ENCODE peak calls at places on chromosomes 5 and 9, in seven cellular contexts. One of them, this sample, is unnamed. For H3K4me1, the result is how much of the 10 kb centered on the place peaks cover.

GRCh38 chr9:108478871-108479332 is 376.9 kb downstream of the ACTL7B start:
- DNase-seq in heart right ventricle: no peak
- DNase-seq in K562: no peak
- DNase-seq in thyroid gland: no peak
- DNase-seq in ovary: no peak
- DNase-seq in stomach: no peak
- DNase-seq in right atrium auricular region: no peak
- DNase-seq in this sample: no peak

GRCh38 chr9:133286523-133286922 is 11.5 kb upstream of the ABO start:
- DNase-seq in heart right ventricle: no peak
- DNase-seq in stomach: no peak
- DNase-seq in ovary: no peak
- DNase-seq in K562: no peak
- DNase-seq in right atrium auricular region: no peak
- DNase-seq in thyroid gland: no peak
- DNase-seq in this sample: no peak

GRCh38 chr5:59562756-59563389 is 330.7 kb downstream of the PDE4D start:
- DNase-seq in K562: no peak
- DNase-seq in stomach: peak
- DNase-seq in ovary: no peak
- DNase-seq in heart right ventricle: no peak
- DNase-seq in right atrium auricular region: no peak
- DNase-seq in thyroid gland: no peak
- DNase-seq in this sample: no peak

GRCh38 chr5:160230686-160231527 is 1.6 kb downstream of the FABP6 start:
- DNase-seq in K562: no peak
- DNase-seq in right atrium auricular region: no peak
- DNase-seq in thyroid gland: peak
- DNase-seq in stomach: no peak
- DNase-seq in ovary: no peak
- DNase-seq in heart right ventricle: no peak
- DNase-seq in this sample: no peak

GRCh38 chr9:10729225-10729624 is 116.4 kb upstream of the PTPRD start:
- DNase-seq in heart right ventricle: no peak
- DNase-seq in thyroid gland: no peak
- DNase-seq in right atrium auricular region: no peak
- DNase-seq in stomach: no peak
- DNase-seq in ovary: no peak
- DNase-seq in K562: no peak
- DNase-seq in this sample: no peak

GRCh38 chr9:87569008-87569908 is 71.6 kb downstream of the DAPK1 start:
- DNase-seq in heart right ventricle: peak
- DNase-seq in ovary: peak
- DNase-seq in stomach: no peak
- DNase-seq in right atrium auricular region: no peak
- DNase-seq in thyroid gland: peak
- DNase-seq in K562: no peak
- DNase-seq in this sample: peak

GRCh38 chr9:38017149-38017884 is 51.7 kb downstream of the SHB start:
- DNase-seq in heart right ventricle: peak
- DNase-seq in K562: no peak
- DNase-seq in thyroid gland: peak
- DNase-seq in stomach: peak
- DNase-seq in ovary: no peak
- DNase-seq in right atrium auricular region: no peak
- DNase-seq in this sample: no peak

GRCh38 chr5:96816430-96816939 is 8.7 kb upstream of the ERAP1 start:
- DNase-seq in ovary: no peak
- DNase-seq in K562: no peak
- DNase-seq in right atrium auricular region: no peak
- DNase-seq in heart right ventricle: no peak
- DNase-seq in stomach: no peak
- DNase-seq in thyroid gland: no peak
- DNase-seq in this sample: no peak

GRCh38 chr5:71601222-71602026 is 14.3 kb downstream of the MCCC2 start:
- DNase-seq in ovary: no peak
- DNase-seq in stomach: peak
- DNase-seq in K562: peak
- DNase-seq in right atrium auricular region: peak
- DNase-seq in thyroid gland: peak
- DNase-seq in heart right ventricle: peak
- DNase-seq in this sample: peak

GRCh38 chr5:38783011-38783551 is 62.7 kb upstream of the OSMR start:
- DNase-seq in heart right ventricle: peak
- DNase-seq in right atrium auricular region: no peak
- DNase-seq in thyroid gland: no peak
- DNase-seq in stomach: no peak
- DNase-seq in K562: no peak
- DNase-seq in ovary: no peak
- DNase-seq in this sample: no peak

GRCh38 chr9:116855881-116856662 is 169.0 kb downstream of the TRIM32 start:
- DNase-seq in right atrium auricular region: no peak
- DNase-seq in K562: no peak
- DNase-seq in ovary: no peak
- DNase-seq in stomach: no peak
- DNase-seq in thyroid gland: peak
- DNase-seq in heart right ventricle: no peak
- DNase-seq in this sample: no peak

GRCh38 chr9:91182831-91183230 is 178.9 kb downstream of the AUH start:
- DNase-seq in heart right ventricle: no peak
- DNase-seq in thyroid gland: no peak
- DNase-seq in ovary: no peak
- DNase-seq in K562: no peak
- DNase-seq in right atrium auricular region: peak
- DNase-seq in stomach: peak
- DNase-seq in this sample: no peak

GRCh38 chr9:91180930-91181268 is 180.8 kb downstream of the AUH start:
- DNase-seq in right atrium auricular region: no peak
- DNase-seq in ovary: no peak
- DNase-seq in K562: no peak
- DNase-seq in heart right ventricle: no peak
- DNase-seq in thyroid gland: no peak
- DNase-seq in stomach: no peak
- DNase-seq in this sample: no peak

GRCh38 chr9:91180240-91180929 is 181.3 kb downstream of the AUH start:
- DNase-seq in heart right ventricle: no peak
- DNase-seq in right atrium auricular region: peak
- DNase-seq in stomach: peak
- DNase-seq in K562: no peak
- DNase-seq in ovary: no peak
- DNase-seq in thyroid gland: no peak
- DNase-seq in this sample: no peak

GRCh38 chr9:91181541-91181940 is 180.2 kb downstream of the AUH start:
- DNase-seq in K562: no peak
- DNase-seq in thyroid gland: no peak
- DNase-seq in ovary: no peak
- DNase-seq in heart right ventricle: no peak
- DNase-seq in stomach: peak
- DNase-seq in right atrium auricular region: peak
- DNase-seq in this sample: no peak

GRCh38 chr9:91182429-91182828 is 179.3 kb downstream of the AUH start:
- DNase-seq in stomach: peak
- DNase-seq in K562: no peak
- DNase-seq in ovary: no peak
- DNase-seq in right atrium auricular region: peak
- DNase-seq in thyroid gland: no peak
- DNase-seq in heart right ventricle: no peak
- DNase-seq in this sample: no peak
- H3K4me3 ChIP-seq in stomach: no peak
- H3K4me3 ChIP-seq in K562: no peak
- H3K4me3 ChIP-seq in ovary: no peak
- H3K4me3 ChIP-seq in right atrium auricular region: no peak
- H3K4me3 ChIP-seq in thyroid gland: no peak
- H3K4me3 ChIP-seq in heart right ventricle: no peak
- H3K4me3 ChIP-seq in this sample: no peak

DNA sequence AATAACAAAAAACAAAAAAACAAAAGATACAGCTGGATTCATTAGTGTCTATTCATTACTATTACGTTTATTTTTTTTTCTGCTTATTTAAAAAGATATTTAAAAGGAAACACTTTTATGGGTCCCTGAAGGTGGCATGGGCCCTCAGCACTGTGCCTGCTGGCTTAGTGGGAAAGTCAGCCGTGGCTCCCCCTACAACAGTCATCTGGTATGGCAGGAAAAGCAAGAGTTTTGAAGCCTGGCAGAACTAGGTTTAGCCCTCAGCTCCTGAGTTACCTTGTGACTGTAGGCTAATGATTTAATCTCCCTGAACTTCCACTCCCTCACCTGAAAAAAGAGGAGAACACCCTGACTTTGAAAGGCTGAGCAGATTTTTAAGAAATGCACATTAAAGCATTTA is 135.6 kb downstream of the GOLPH3 start:
- DNase-seq in heart right ventricle: no peak
- DNase-seq in K562: no peak
- DNase-seq in thyroid gland: no peak
- DNase-seq in stomach: no peak
- DNase-seq in ovary: no peak
- DNase-seq in right atrium auricular region: no peak
- DNase-seq in this sample: no peak
- TF ChIP-seq CTCF in heart right ventricle: no peak
- TF ChIP-seq CTCF in K562: no peak
- TF ChIP-seq CTCF in thyroid gland: no peak
- TF ChIP-seq CTCF in stomach: no peak
- TF ChIP-seq CTCF in ovary: no peak
- TF ChIP-seq CTCF in right atrium auricular region: no peak
- TF ChIP-seq CTCF in this sample: no peak

GRCh38 chr5:110371011-110371724 is 355.3 kb downstream of the TMEM232 start:
- DNase-seq in ovary: no peak
- DNase-seq in heart right ventricle: no peak
- DNase-seq in stomach: no peak
- DNase-seq in K562: no peak
- DNase-seq in thyroid gland: peak
- DNase-seq in right atrium auricular region: no peak
- DNase-seq in this sample: no peak

GRCh38 chr5:110371725-110372041 is 354.8 kb downstream of the TMEM232 start:
- DNase-seq in K562: no peak
- DNase-seq in stomach: no peak
- DNase-seq in right atrium auricular region: no peak
- DNase-seq in thyroid gland: no peak
- DNase-seq in heart right ventricle: no peak
- DNase-seq in ovary: no peak
- DNase-seq in this sample: no peak

GRCh38 chr5:110377411-110378392 is 348.8 kb downstream of the TMEM232 start:
- DNase-seq in K562: no peak
- DNase-seq in stomach: no peak
- DNase-seq in ovary: no peak
- DNase-seq in thyroid gland: no peak
- DNase-seq in heart right ventricle: no peak
- DNase-seq in right atrium auricular region: no peak
- DNase-seq in this sample: no peak

GRCh38 chr5:110376281-110376916 is 350.1 kb downstream of the TMEM232 start:
- DNase-seq in K562: no peak
- DNase-seq in heart right ventricle: no peak
- DNase-seq in stomach: no peak
- DNase-seq in thyroid gland: no peak
- DNase-seq in ovary: no peak
- DNase-seq in right atrium auricular region: no peak
- DNase-seq in this sample: no peak
- H3K4me1 ChIP-seq in K562: under half
- H3K4me1 ChIP-seq in heart right ventricle: under half
- H3K4me1 ChIP-seq in stomach: under half
- H3K4me1 ChIP-seq in thyroid gland: under half
- H3K4me1 ChIP-seq in ovary: under half
- H3K4me1 ChIP-seq in right atrium auricular region: under half
- H3K4me1 ChIP-seq in this sample: under half

GRCh38 chr5:98461485-98461884 is 312.0 kb upstream of the RGMB start:
- DNase-seq in heart right ventricle: no peak
- DNase-seq in stomach: no peak
- DNase-seq in K562: no peak
- DNase-seq in right atrium auricular region: no peak
- DNase-seq in ovary: no peak
- DNase-seq in thyroid gland: no peak
- DNase-seq in this sample: no peak

GRCh38 chr5:98463676-98464075 is 309.8 kb upstream of the RGMB start:
- DNase-seq in stomach: no peak
- DNase-seq in ovary: no peak
- DNase-seq in right atrium auricular region: no peak
- DNase-seq in thyroid gland: no peak
- DNase-seq in K562: no peak
- DNase-seq in heart right ventricle: no peak
- DNase-seq in this sample: no peak

GRCh38 chr5:98463222-98463621 is 310.2 kb upstream of the RGMB start:
- DNase-seq in K562: no peak
- DNase-seq in stomach: no peak
- DNase-seq in right atrium auricular region: no peak
- DNase-seq in ovary: no peak
- DNase-seq in heart right ventricle: no peak
- DNase-seq in thyroid gland: no peak
- DNase-seq in this sample: no peak

GRCh38 chr5:98468188-98468869 is 305.1 kb upstream of the RGMB start:
- DNase-seq in K562: no peak
- DNase-seq in heart right ventricle: no peak
- DNase-seq in thyroid gland: no peak
- DNase-seq in ovary: no peak
- DNase-seq in stomach: no peak
- DNase-seq in right atrium auricular region: no peak
- DNase-seq in this sample: no peak

GRCh38 chr5:98464737-98465330 is 308.6 kb upstream of the RGMB start:
- DNase-seq in ovary: no peak
- DNase-seq in thyroid gland: no peak
- DNase-seq in stomach: no peak
- DNase-seq in K562: no peak
- DNase-seq in heart right ventricle: no peak
- DNase-seq in right atrium auricular region: no peak
- DNase-seq in this sample: no peak
- H3K4me3 ChIP-seq in ovary: no peak
- H3K4me3 ChIP-seq in thyroid gland: no peak
- H3K4me3 ChIP-seq in stomach: no peak
- H3K4me3 ChIP-seq in K562: no peak
- H3K4me3 ChIP-seq in heart right ventricle: no peak
- H3K4me3 ChIP-seq in right atrium auricular region: no peak
- H3K4me3 ChIP-seq in this sample: no peak

DNA sequence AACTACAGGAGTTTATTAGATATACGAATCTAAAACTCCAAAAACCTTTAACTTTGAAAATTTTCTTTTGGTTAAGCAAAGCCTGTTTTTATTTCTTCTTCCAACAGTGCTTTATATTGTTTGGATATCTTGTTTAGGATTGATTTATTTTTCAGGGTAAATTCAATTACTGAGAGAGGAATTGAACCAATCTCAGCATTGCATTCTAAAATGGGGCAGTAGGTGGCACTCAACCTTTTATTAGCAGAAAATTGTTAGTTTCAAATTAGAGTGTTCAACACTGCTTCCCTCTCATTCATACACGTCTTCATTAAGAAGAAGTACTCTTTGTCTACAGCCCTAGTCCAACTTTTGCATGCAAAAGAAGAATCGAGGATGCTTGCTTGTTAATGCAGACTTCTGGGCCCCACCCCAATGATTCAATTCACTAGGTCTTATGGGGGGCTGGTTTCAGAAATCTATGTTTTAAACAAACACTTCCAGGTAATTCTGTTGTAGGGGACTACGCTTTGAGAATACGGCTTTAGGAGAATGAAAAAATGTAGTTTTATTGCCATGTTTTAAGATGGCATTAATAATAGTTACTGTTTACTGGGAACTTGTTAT is 26.6 kb downstream of the MRPL22 start:
- DNase-seq in K562: peak
- DNase-seq in ovary: no peak
- DNase-seq in thyroid gland: no peak
- DNase-seq in heart right ventricle: peak
- DNase-seq in stomach: no peak
- DNase-seq in right atrium auricular region: no peak
- DNase-seq in this sample: peak
- TF ChIP-seq CTCF in K562: peak
- TF ChIP-seq CTCF in ovary: no peak
- TF ChIP-seq CTCF in thyroid gland: no peak
- TF ChIP-seq CTCF in heart right ventricle: peak
- TF ChIP-seq CTCF in stomach: no peak
- TF ChIP-seq CTCF in right atrium auricular region: peak
- TF ChIP-seq CTCF in this sample: peak